ENCODE peak calls at places on chromosome 17, in seven cellular contexts. I is GM23248, M is IMR-90, V is mammary epithelial cell, Y is neural progenitor cell, F is fibroblast of lung, B is K562. O is an unnamed sample.

GRCh38 chr17:63446218-63446980 is at the start of gene CYB561:
- DNase-seq in M (peak; percentile 29), I (peak; percentile 85), V (peak; percentile 63), B (peak; percentile 84), Y (peak; percentile 82), F (peak; percentile 59), O (no peak)

GRCh38 chr17:28916302-28916934 is 13.5 kb upstream of the DHRS13 start:
- DNase-seq in V (no peak), F (peak; percentile 61), M (peak; percentile 43), B (peak; percentile 73), Y (peak; percentile 58), I (peak; percentile 67), O (peak; percentile 83)

GRCh38 chr17:47812146-47812920 is 9.3 kb downstream of the OSBPL7 start:
- DNase-seq in V (no peak), M (no peak), B (no peak), Y (no peak), F (no peak), I (no peak), O (peak; percentile 32)

GRCh38 chr17:47615766-47616424 is 33.8 kb upstream of the KPNB1 start:
- DNase-seq in F (peak; percentile 71), I (peak; percentile 71), V (peak; percentile 24), M (peak; percentile 62), B (peak; percentile 64), Y (peak; percentile 69), O (no peak)

GRCh38 chr17:48954300-48954755 is 9.7 kb upstream of the SNF8 start:
- DNase-seq in B (peak; percentile 83), M (peak; percentile 49), F (peak; percentile 76), V (no peak), I (peak; percentile 69), Y (peak; percentile 75), O (peak; percentile 92)

GRCh38 chr17:40857535-40857934 is 9.5 kb downstream of the KRT12 start:
- DNase-seq in V (no peak), Y (no peak), F (peak; percentile 3), I (peak; percentile 67), M (peak; percentile 32), B (no peak), O (no peak)

GRCh38 chr17:18938692-18939023 is 13.3 kb upstream of the SLC5A10 start:
- DNase-seq in Y (no peak), I (no peak), F (no peak), M (no peak), B (no peak), V (no peak), O (no peak)

GRCh38 chr17:48577946-48578615 is at the start of gene HOXB4:
- DNase-seq in V (peak; percentile 65), Y (peak; percentile 74), B (peak; percentile 95), F (peak; percentile 92), M (peak; percentile 88), I (peak; percentile 90), O (peak; percentile 94)

GRCh38 chr17:48113201-48113676 is 5.7 kb downstream of the SNX11 start:
- DNase-seq in Y (no peak), F (no peak), I (no peak), B (no peak), M (no peak), V (no peak), O (no peak)

GRCh38 chr17:65531508-65532431 is 29.7 kb downstream of the AXIN2 start:
- DNase-seq in V (no peak), Y (peak; percentile 60), B (no peak), M (peak; percentile 67), I (peak; percentile 53), F (peak; percentile 91), O (peak; percentile 82)

GRCh38 chr17:47324224-47325020 is 667 bp downstream of the EFCAB13 start:
- DNase-seq in V (no peak), B (peak; percentile 35), Y (peak; percentile 48), I (peak; percentile 72), M (peak; percentile 48), F (peak; percentile 36), O (peak; percentile 89)

GRCh38 chr17:39576187-39576586 is 31.5 kb downstream of the NEUROD2 start:
- DNase-seq in F (no peak), V (no peak), M (no peak), Y (peak; percentile 69), B (no peak), I (peak; percentile 52), O (peak; percentile 87)

GRCh38 chr17:21124096-21124495 is 2.7 kb upstream of the DHRS7B start:
- DNase-seq in V (no peak), Y (no peak), M (no peak), B (no peak), F (no peak), I (no peak), O (peak; percentile 63)

GRCh38 chr17:7889166-7889584 is 586 bp downstream of the CHD3 start:
- DNase-seq in F (peak; percentile 97), M (peak; percentile 86), V (peak; percentile 78), B (peak; percentile 10), I (peak; percentile 96), Y (peak; percentile 88), O (peak; percentile 83)

GRCh38 chr17:27762527-27763305 is 37.6 kb downstream of the NOS2 start:
- DNase-seq in F (peak; percentile 18), Y (peak; percentile 65), B (peak; percentile 62), M (peak; percentile 37), I (peak; percentile 45), V (peak; percentile 18), O (peak; percentile 92)

GRCh38 chr17:1486802-1487695 is 5.4 kb downstream of the MYO1C start:
- DNase-seq in B (peak; percentile 19), Y (peak; percentile 73), I (peak; percentile 82), F (peak; percentile 34), M (no peak), V (peak; percentile 72), O (peak; percentile 92)

GRCh38 chr17:45125509-45125908 is 6.8 kb downstream of the PLCD3 start:
- DNase-seq in F (no peak), Y (no peak), M (no peak), I (no peak), B (no peak), V (no peak), O (no peak)

GRCh38 chr17:51475650-51476221 is 215.4 kb downstream of the UTP18 start:
- DNase-seq in V (no peak), B (no peak), I (no peak), F (no peak), Y (no peak), M (no peak), O (no peak)
- H3K9ac ChIP-seq in V (no peak overlapping the region), B (no peak overlapping the region), I (no peak overlapping the region), F (no peak overlapping the region), Y (no peak overlapping the region), M (no peak overlapping the region), O (no peak overlapping the region)

GRCh38 chr17:36722903-36723263 is 121.5 kb downstream of the MRM1 start:
- DNase-seq in B (no peak), F (no peak), V (no peak), Y (no peak), M (no peak), I (no peak), O (no peak)
- H3K27ac ChIP-seq in B (peak overlapping the region; percentile 75), F (no peak overlapping the region), V (no peak overlapping the region), Y (no peak overlapping the region), M (no peak overlapping the region), I (no peak overlapping the region), O (no peak overlapping the region)

GRCh38 chr17:15442316-15443185 is 24.9 kb downstream of the CDRT4 start:
- DNase-seq in I (no peak), Y (no peak), V (no peak), B (no peak), M (no peak), F (no peak), O (no peak)
- H3K4me3 ChIP-seq in I (no peak overlapping the region), Y (no peak overlapping the region), V (no peak overlapping the region), B (no peak overlapping the region), M (no peak overlapping the region), F (no peak overlapping the region), O (no peak overlapping the region)

DNA sequence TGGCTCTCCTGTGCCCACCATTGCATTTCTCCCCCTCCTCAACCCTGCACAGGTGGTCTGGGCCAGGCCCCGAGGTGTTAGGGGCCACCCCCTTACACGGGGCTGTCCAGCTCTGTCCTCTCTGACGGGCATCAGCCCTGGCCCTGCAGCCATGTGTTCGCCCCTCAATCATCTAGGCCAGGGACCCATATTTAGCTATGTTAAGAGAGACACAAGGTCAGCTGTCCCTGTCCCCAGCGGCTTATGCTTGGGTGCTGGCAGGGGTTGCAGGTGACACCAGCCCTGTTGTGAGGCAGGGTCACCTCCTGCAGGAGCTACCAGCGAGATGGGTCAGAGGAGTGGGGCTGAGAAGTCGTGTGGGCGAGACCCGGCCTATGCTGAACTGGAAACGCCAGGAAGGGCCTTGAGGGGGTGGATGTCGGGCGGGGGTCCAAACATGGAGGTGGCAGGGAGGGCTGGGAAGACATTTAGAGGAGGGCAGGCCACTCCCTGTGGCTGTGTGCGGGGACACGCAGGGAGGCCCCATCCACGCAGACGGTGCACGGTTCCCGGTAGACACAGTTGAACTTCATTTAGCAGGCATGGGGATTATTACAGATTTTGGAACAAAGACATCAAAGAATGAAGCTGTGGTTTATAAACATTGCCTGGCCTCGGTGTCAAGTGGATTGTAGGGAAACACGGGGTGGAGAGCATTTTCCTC is 133.2 kb upstream of the CHMP6 start:
- DNase-seq in Y (no peak), M (peak; percentile 8), B (no peak), I (no peak), V (no peak), F (no peak), O (peak; percentile 47)
- H3K9ac ChIP-seq in Y (no peak overlapping the region), M (peak overlapping the region; percentile 28), B (no peak overlapping the region), I (peak overlapping the region; percentile 69), V (no peak overlapping the region), F (peak overlapping the region; percentile 56), O (no peak overlapping the region)

GRCh38 chr17:70336411-70336810 is 167.1 kb downstream of the KCNJ2 start:
- DNase-seq in F (no peak), V (no peak), B (no peak), Y (no peak), I (no peak), M (no peak), O (no peak)
- H3K27ac ChIP-seq in F (no peak overlapping the region), V (no peak overlapping the region), B (no peak overlapping the region), Y (no peak overlapping the region), I (no peak overlapping the region), M (no peak overlapping the region), O (no peak overlapping the region)

GRCh38 chr17:78416791-78417530 is 38.5 kb downstream of the PGS1 start:
- DNase-seq in Y (no peak), M (no peak), F (peak; percentile 47), B (no peak), V (no peak), I (no peak), O (no peak)
- H3K4me3 ChIP-seq in Y (no peak overlapping the region), M (no peak overlapping the region), F (no peak overlapping the region), B (no peak overlapping the region), V (no peak overlapping the region), I (no peak overlapping the region), O (no peak overlapping the region)

O was measured in endodermal cell.